ENCODE peak calls at places on chromosomes 6 and 20, in eight cellular contexts. T is CD8-positive, alpha-beta T cell; C is IMR-90; Y is sigmoid colon; L is breast epithelium; F is heart left ventricle; B is pancreas; V is lung. Z is an unnamed sample.
A peak's percentile ranks its signal among the peaks of the same experiment; 100 is the strongest.

GRCh38 chr20:23270427-23270911 is 80.1 kb upstream of the NXT1 start:
- DNase-seq in T (no peak), C (peak; percentile 90), Y (no peak), L (no peak), F (no peak), B (no peak), V (no peak), Z (no peak)

GRCh38 chr6:7730852-7731251 is 5.0 kb downstream of the BMP6 start:
- DNase-seq in T (no peak), C (peak; percentile 90), Y (no peak), L (no peak), F (no peak), B (no peak), V (no peak), Z (no peak)

GRCh38 chr6:108596947-108597346 is 36.2 kb downstream of the FOXO3 start:
- DNase-seq in T (no peak), C (no peak), Y (no peak), L (no peak), F (no peak), B (no peak), V (no peak), Z (no peak)

GRCh38 chr6:163263196-163263595 is 151.3 kb upstream of the QKI start:
- DNase-seq in T (no peak), C (no peak), Y (peak; percentile 80), L (no peak), F (peak; percentile 75), B (no peak), V (no peak), Z (no peak)

GRCh38 chr6:42199106-42199981 is 4.6 kb upstream of the GUCA1B start:
- DNase-seq in T (no peak), C (peak; percentile 68), Y (no peak), L (no peak), F (peak; percentile 39), B (no peak), V (no peak), Z (no peak)

GRCh38 chr20:38859070-38859690 is 53.7 kb downstream of the PPP1R16B start:
- DNase-seq in T (peak; percentile 48), C (no peak), Y (no peak), L (no peak), F (no peak), B (no peak), V (no peak), Z (no peak)

GRCh38 chr6:25138024-25138696 is 141.0 kb upstream of the CARMIL1 start:
- DNase-seq in T (peak; percentile 63), C (peak; percentile 62), Y (peak; percentile 84), L (no peak), F (peak; percentile 63), B (peak; percentile 38), V (peak; percentile 52), Z (no peak)

GRCh38 chr20:34709044-34709835 is 5.1 kb downstream of the TP53INP2 start:
- DNase-seq in T (peak; percentile 87), C (peak; percentile 54), Y (peak; percentile 94), L (peak; percentile 75), F (peak; percentile 86), B (peak; percentile 86), V (peak; percentile 83), Z (no peak)

GRCh38 chr6:6588064-6588923 is at the start of gene LY86:
- DNase-seq in T (no peak), C (no peak), Y (no peak), L (no peak), F (no peak), B (no peak), V (peak; percentile 25), Z (no peak)

DNA sequence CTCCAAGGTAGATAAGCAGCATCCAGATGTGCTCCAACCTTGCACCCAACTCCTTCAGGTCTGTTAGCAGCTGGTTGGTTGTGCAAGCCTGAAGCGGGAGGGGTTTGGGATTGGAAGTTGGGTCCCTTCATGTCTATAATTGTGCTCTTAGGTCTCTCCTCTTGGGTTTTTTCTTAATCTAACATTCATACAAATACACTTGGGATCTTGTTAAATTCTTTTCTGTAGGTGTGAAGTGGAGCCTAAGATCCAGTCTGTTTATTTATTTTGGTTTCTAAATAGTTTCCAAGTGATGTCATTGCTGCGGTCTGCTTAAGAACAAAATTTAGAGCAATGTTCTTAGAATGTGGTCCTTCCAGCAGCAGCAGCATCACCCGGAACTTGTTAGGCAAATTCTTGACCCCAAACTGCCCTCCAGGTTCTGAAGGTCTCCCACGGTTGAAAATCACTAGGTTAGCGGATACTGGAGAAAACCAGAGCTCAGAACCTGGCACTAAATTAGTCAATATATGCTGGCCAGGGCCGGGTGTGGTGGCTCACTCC is 5.3 kb downstream of the UBE2C start:
- DNase-seq in T (no peak), C (peak; percentile 81), Y (no peak), L (no peak), F (no peak), B (no peak), V (peak; percentile 54), Z (no peak)
- H3K27ac ChIP-seq in T (no peak overlapping the region), C (no peak overlapping the region), Y (no peak overlapping the region), L (peak overlapping the region; percentile 30), F (peak overlapping the region; percentile 1), B (no peak overlapping the region), V (no peak overlapping the region), Z (peak overlapping the region; percentile 62)

DNA sequence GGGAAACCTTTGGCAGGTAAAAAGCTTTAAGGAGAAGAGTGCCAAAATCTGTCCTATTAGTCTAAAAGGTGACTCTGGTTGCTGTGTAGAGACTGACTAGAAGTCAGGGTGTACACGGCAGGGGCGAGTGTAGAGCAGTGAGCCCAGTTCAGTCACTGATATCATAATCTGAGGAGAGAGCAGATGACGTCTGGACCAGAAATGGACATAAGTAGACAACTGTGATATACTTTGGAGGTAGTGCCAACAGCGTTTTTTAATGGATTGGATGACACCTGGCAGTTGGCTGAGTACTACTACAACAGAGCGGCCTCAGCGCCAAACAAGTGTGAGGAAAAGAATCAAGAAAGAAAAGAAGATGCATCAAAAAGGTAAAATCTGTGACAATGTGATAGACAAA is 76.0 kb downstream of the MAP7 start:
- DNase-seq in T (no peak), C (no peak), Y (no peak), L (no peak), F (no peak), B (no peak), V (no peak), Z (no peak)
- H3K27ac ChIP-seq in T (no peak overlapping the region), C (no peak overlapping the region), Y (no peak overlapping the region), L (no peak overlapping the region), F (no peak overlapping the region), B (no peak overlapping the region), V (no peak overlapping the region), Z (no peak overlapping the region)

GRCh38 chr6:36033935-36034334 is 6.3 kb downstream of the MAPK14 start:
- DNase-seq in T (peak; percentile 50), C (peak; percentile 49), Y (no peak), L (no peak), F (no peak), B (no peak), V (peak; percentile 35), Z (no peak)
- H3K27ac ChIP-seq in T (no peak overlapping the region), C (no peak overlapping the region), Y (no peak overlapping the region), L (no peak overlapping the region), F (no peak overlapping the region), B (no peak overlapping the region), V (no peak overlapping the region), Z (no peak overlapping the region)

GRCh38 chr6:158028421-158028820 is 46.8 kb downstream of the SYNJ2 start:
- DNase-seq in T (no peak), C (no peak), Y (no peak), L (no peak), F (no peak), B (peak; percentile 54), V (no peak), Z (no peak)
- H3K27ac ChIP-seq in T (no peak overlapping the region), C (no peak overlapping the region), Y (no peak overlapping the region), L (no peak overlapping the region), F (peak overlapping the region; percentile 79), B (no peak overlapping the region), V (no peak overlapping the region), Z (peak overlapping the region; percentile 91)

GRCh38 chr6:158818008-158818579 is 1.1 kb downstream of the EZR start:
- DNase-seq in T (peak; percentile 76), C (peak; percentile 70), Y (peak; percentile 89), L (peak; percentile 84), F (peak; percentile 83), B (peak; percentile 81), V (peak; percentile 82), Z (peak; percentile 86)

GRCh38 chr6:158816329-158816728 is 2.8 kb downstream of the EZR start:
- DNase-seq in T (no peak), C (no peak), Y (no peak), L (no peak), F (no peak), B (no peak), V (no peak), Z (no peak)

GRCh38 chr6:158817298-158818007 is 1.7 kb downstream of the EZR start:
- DNase-seq in T (peak; percentile 33), C (peak; percentile 48), Y (peak; percentile 70), L (no peak), F (peak; percentile 72), B (peak; percentile 78), V (peak; percentile 58), Z (peak; percentile 84)

GRCh38 chr6:158815379-158815724 is 3.8 kb downstream of the EZR start:
- DNase-seq in T (no peak), C (no peak), Y (no peak), L (no peak), F (no peak), B (no peak), V (no peak), Z (no peak)

GRCh38 chr6:158815915-158816314 is 3.3 kb downstream of the EZR start:
- DNase-seq in T (no peak), C (no peak), Y (no peak), L (no peak), F (no peak), B (no peak), V (no peak), Z (no peak)
- H3K27ac ChIP-seq in T (peak overlapping the region; percentile 9), C (no peak overlapping the region), Y (no peak overlapping the region), L (no peak overlapping the region), F (no peak overlapping the region), B (no peak overlapping the region), V (no peak overlapping the region), Z (peak overlapping the region; percentile 99)

GRCh38 chr6:26660096-26660425 is 515 bp upstream of the ZNF322 start:
- DNase-seq in T (peak; percentile 25), C (peak; percentile 33), Y (no peak), L (no peak), F (no peak), B (no peak), V (no peak), Z (no peak)
- H3K27ac ChIP-seq in T (peak overlapping the region; percentile 55), C (peak overlapping the region; percentile 18), Y (peak overlapping the region; percentile 86), L (peak overlapping the region; percentile 84), F (peak overlapping the region; percentile 86), B (peak overlapping the region; percentile 58), V (peak overlapping the region; percentile 88), Z (peak overlapping the region; percentile 79)

GRCh38 chr6:135085700-135086413 is 31.2 kb upstream of the HBS1L start:
- DNase-seq in T (no peak), C (no peak), Y (no peak), L (no peak), F (no peak), B (peak; percentile 18), V (no peak), Z (no peak)
- H3K27ac ChIP-seq in T (peak overlapping the region; percentile 13), C (no peak overlapping the region), Y (no peak overlapping the region), L (no peak overlapping the region), F (no peak overlapping the region), B (no peak overlapping the region), V (no peak overlapping the region), Z (no peak overlapping the region)

GRCh38 chr6:170262481-170263088 is 28.3 kb downstream of the DLL1 start:
- DNase-seq in T (no peak), C (no peak), Y (peak; percentile 20), L (no peak), F (no peak), B (no peak), V (no peak), Z (no peak)
- H3K27ac ChIP-seq in T (no peak overlapping the region), C (no peak overlapping the region), Y (no peak overlapping the region), L (no peak overlapping the region), F (no peak overlapping the region), B (no peak overlapping the region), V (no peak overlapping the region), Z (no peak overlapping the region)

Z was measured in vagina.